ENCODE peak calls at places on chromosomes 4 and X, in five cellular contexts. T, S, I, N and Z are unnamed samples. For H3K36me3 and H4K20me1, the result is how much of the 10 kb centered on the place peaks cover.

GRCh38 chrX:46959101-46959500 is 46.9 kb downstream of the JADE3 start:
- DNase-seq in N (no peak), S (no peak), I (peak), T (no peak), Z (no peak)

GRCh38 chrX:18353931-18354368 is 538 bp downstream of the SCML2 start:
- DNase-seq in S (peak), T (peak), N (no peak), I (no peak), Z (no peak)

GRCh38 chr4:85113706-85114105 is 147.2 kb upstream of the WDFY3 start:
- DNase-seq in N (no peak), S (no peak), T (no peak), I (no peak), Z (peak)

GRCh38 chrX:114650351-114650750 is 66.5 kb downstream of the HTR2C start:
- DNase-seq in S (no peak), T (no peak), N (no peak), I (no peak), Z (no peak)

GRCh38 chrX:139825618-139826017 is 107.2 kb downstream of the ATP11C start:
- DNase-seq in I (no peak), S (no peak), N (no peak), T (no peak), Z (no peak)

GRCh38 chr4:12965334-12965733 is 518.8 kb downstream of the RAB28 start:
- DNase-seq in S (no peak), I (no peak), T (no peak), N (no peak), Z (no peak)

GRCh38 chr4:145734051-145734450 is 54.1 kb downstream of the C4orf51 start:
- DNase-seq in N (peak), I (no peak), T (no peak), S (no peak), Z (peak)

GRCh38 chr4:42083816-42084215 is 68.6 kb downstream of the BEND4 start:
- DNase-seq in I (no peak), S (no peak), T (no peak), N (no peak), Z (no peak)

GRCh38 chr4:158314756-158315487 is 104.6 kb downstream of the TMEM144 start:
- DNase-seq in S (no peak), T (no peak), I (peak), N (peak), Z (peak)

GRCh38 chrX:130091976-130092522 is 18.2 kb downstream of the ELF4 start:
- DNase-seq in I (no peak), T (peak), S (peak), N (no peak), Z (no peak)

GRCh38 chr4:142741995-142742394 is 104.1 kb downstream of the INPP4B start:
- DNase-seq in T (no peak), S (no peak), I (no peak), N (no peak), Z (no peak)

GRCh38 chr4:150244600-150244999 is 166.4 kb downstream of the DCLK2 start:
- DNase-seq in T (no peak), N (peak), I (no peak), S (no peak), Z (peak)

GRCh38 chr4:68062501-68062900 is 67.2 kb downstream of the TMPRSS11F start:
- DNase-seq in S (no peak), I (no peak), N (no peak), T (no peak), Z (no peak)

GRCh38 chr4:88919056-88919455 is 137.9 kb downstream of the FAM13A start:
- DNase-seq in I (peak), T (no peak), N (no peak), S (no peak), Z (no peak)

GRCh38 chr4:15043226-15043625 is 40.9 kb downstream of the CPEB2 start:
- DNase-seq in S (peak), T (peak), N (no peak), I (no peak), Z (no peak)

GRCh38 chr4:178387756-178388155 is 945.5 kb upstream of the AGA start:
- DNase-seq in S (no peak), T (no peak), I (no peak), N (peak), Z (no peak)

GRCh38 chr4:183344523-183345255 is 22.5 kb upstream of the CLDN24 start:
- DNase-seq in N (no peak), I (no peak), T (no peak), S (no peak), Z (no peak)

GRCh38 chr4:44448548-44449443 is at the start of gene KCTD8:
- DNase-seq in S (peak), T (peak), N (peak), I (peak), Z (peak)

GRCh38 chr4:108045687-108046024 is 56.0 kb downstream of the HADH start:
- DNase-seq in S (no peak), I (peak), N (peak), T (no peak), Z (peak)

GRCh38 chr4:176781739-176782100 is 11.0 kb downstream of the VEGFC start:
- DNase-seq in T (no peak), S (no peak), N (no peak), I (no peak), Z (no peak)

GRCh38 chr4:154626793-154627484 is 14.5 kb upstream of the FGG start:
- DNase-seq in N (peak), T (peak), S (peak), I (peak), Z (peak)

GRCh38 chr4:28947374-28947773 is 1772.8 kb upstream of the PCDH7 start:
- DNase-seq in T (no peak), S (no peak), N (no peak), I (no peak), Z (no peak)

GRCh38 chr4:28948501-28948900 is 1771.7 kb upstream of the PCDH7 start:
- DNase-seq in I (no peak), N (peak), T (no peak), S (no peak), Z (no peak)
- H2AFZ ChIP-seq in I (no peak), N (no peak), T (no peak), S (no peak), Z (no peak)

GRCh38 chr4:147816382-147817254 is 84.7 kb downstream of the ARHGAP10 start:
- DNase-seq in N (no peak), I (no peak), S (no peak), T (no peak), Z (no peak)
- H3K36me3 ChIP-seq in N (under half), I (under half), S (under half), T (under half), Z (under half)

GRCh38 chrX:133948895-133949294 is 36.5 kb downstream of the GPC3 start:
- DNase-seq in I (no peak), T (no peak), S (no peak), N (no peak), Z (no peak)
- H4K20me1 ChIP-seq in I (under half), T (under half), S (under half), N (under half), Z (under half)

GRCh38 chr4:18110099-18110498 is 88.5 kb upstream of the LCORL start:
- DNase-seq in I (no peak), N (no peak), T (no peak), S (no peak), Z (no peak)
- H2AFZ ChIP-seq in I (no peak), N (no peak), T (no peak), S (no peak), Z (no peak)

GRCh38 chr4:7002336-7002735 is 40.8 kb upstream of the TADA2B start:
- DNase-seq in I (peak), N (no peak), T (no peak), S (no peak), Z (no peak)
- H3K36me3 ChIP-seq in I (under half), N (under half), T (half or more), S (half or more), Z (under half)

GRCh38 chr4:5866841-5867782 is 25.8 kb downstream of the CRMP1 start:
- DNase-seq in N (no peak), S (no peak), I (no peak), T (no peak), Z (no peak)

GRCh38 chr4:5874811-5875465 is 17.9 kb downstream of the CRMP1 start:
- DNase-seq in N (peak), T (no peak), I (peak), S (no peak), Z (peak)

GRCh38 chr4:5865896-5866599 is 26.8 kb downstream of the CRMP1 start:
- DNase-seq in I (no peak), N (no peak), T (no peak), S (no peak), Z (peak)

GRCh38 chr4:5870701-5871100 is 22.2 kb downstream of the CRMP1 start:
- DNase-seq in S (no peak), N (no peak), T (no peak), I (no peak), Z (no peak)

GRCh38 chr4:5870220-5870619 is 22.7 kb downstream of the CRMP1 start:
- DNase-seq in I (no peak), S (no peak), N (no peak), T (no peak), Z (no peak)
- H4K20me1 ChIP-seq in I (under half), S (under half), N (under half), T (under half), Z (half or more)

GRCh38 chr4:187550256-187550950 is 445.2 kb upstream of the ZFP42 start:
- DNase-seq in I (peak), N (no peak), S (no peak), T (no peak), Z (peak)
- H2AFZ ChIP-seq in I (peak), N (no peak), S (no peak), T (no peak), Z (no peak)

GRCh38 chrX:24761306-24761705 is 67.6 kb downstream of the POLA1 start:
- DNase-seq in S (no peak), I (no peak), N (peak), T (no peak), Z (peak)
- H3K36me3 ChIP-seq in S (half or more), I (under half), N (under half), T (half or more), Z (under half)